ENCODE peak calls at places on chromosomes 16 and 17, in ten cellular contexts. W is heart left ventricle, V is heart right ventricle, D is GM23248, U is esophagus squamous epithelium, E is astrocyte of the cerebellum, Q is IMR-90, F is ascending aorta, R is psoas muscle, M is endodermal cell. L is an unnamed sample.
A peak's percentile ranks its signal among the peaks of the same experiment; 100 is the strongest.

GRCh38 chr17:38749222-38750043 is 1.3 kb upstream of the PCGF2 start:
- DNase-seq in W (peak; percentile 93), V (peak; percentile 95), D (peak; percentile 65), U (no peak), E (no peak), Q (peak; percentile 52), F (peak; percentile 89), R (peak; percentile 90), M (peak; percentile 96), L (no peak)

GRCh38 chr16:87800497-87800896 is 34.7 kb upstream of the KLHDC4 start:
- DNase-seq in W (no peak), V (no peak), D (no peak), U (no peak), E (no peak), Q (no peak), F (no peak), R (no peak), M (no peak), L (no peak)

GRCh38 chr16:7691533-7691932 is 358.9 kb downstream of the RBFOX1 start:
- DNase-seq in W (no peak), V (no peak), D (no peak), U (no peak), E (no peak), Q (no peak), F (no peak), R (no peak), M (no peak), L (no peak)

GRCh38 chr17:78263063-78263735 is 31.8 kb downstream of the TMEM235 start:
- DNase-seq in W (peak; percentile 79), V (peak; percentile 55), D (no peak), U (no peak), E (no peak), Q (no peak), F (no peak), R (peak; percentile 70), M (peak; percentile 67), L (no peak)

GRCh38 chr16:4371481-4372314 is at the start of gene VASN:
- DNase-seq in W (peak; percentile 91), V (peak; percentile 80), D (peak; percentile 90), U (no peak), E (peak; percentile 46), Q (peak; percentile 75), F (peak; percentile 91), R (peak; percentile 89), M (peak; percentile 92), L (peak; percentile 32)

GRCh38 chr16:25264599-25264998 is 7.0 kb upstream of the ZKSCAN2 start:
- DNase-seq in W (no peak), V (no peak), D (peak; percentile 53), U (no peak), E (no peak), Q (no peak), F (no peak), R (no peak), M (peak; percentile 59), L (no peak)

GRCh38 chr17:80666867-80667266 is 122.2 kb downstream of the RPTOR start:
- DNase-seq in W (no peak), V (no peak), D (no peak), U (no peak), E (no peak), Q (no peak), F (no peak), R (peak; percentile 15), M (no peak), L (no peak)

GRCh38 chr17:13230350-13230900 is 212.6 kb upstream of the ELAC2 start:
- DNase-seq in W (no peak), V (no peak), D (peak; percentile 18), U (no peak), E (no peak), Q (no peak), F (no peak), R (no peak), M (no peak), L (no peak)

GRCh38 chr16:29729116-29729521 is 16.7 kb downstream of the C16orf54 start:
- DNase-seq in W (no peak), V (peak; percentile 14), D (peak; percentile 72), U (no peak), E (peak; percentile 18), Q (peak; percentile 49), F (no peak), R (no peak), M (peak; percentile 70), L (peak; percentile 31)

GRCh38 chr17:43368740-43369506 is 29.9 kb upstream of the ARL4D start:
- DNase-seq in W (peak; percentile 92), V (peak; percentile 88), D (peak; percentile 90), U (no peak), E (no peak), Q (peak; percentile 70), F (peak; percentile 89), R (peak; percentile 91), M (peak; percentile 97), L (no peak)

GRCh38 chr16:71499775-71500364 is 10.7 kb upstream of the ZNF19 start:
- DNase-seq in W (no peak), V (peak; percentile 26), D (peak; percentile 71), U (no peak), E (peak; percentile 57), Q (peak; percentile 66), F (no peak), R (no peak), M (peak; percentile 79), L (peak; percentile 63)

GRCh38 chr16:71501562-71501961 is 12.4 kb upstream of the ZNF19 start:
- DNase-seq in W (no peak), V (no peak), D (no peak), U (no peak), E (no peak), Q (no peak), F (no peak), R (no peak), M (no peak), L (no peak)

GRCh38 chr16:71500964-71501363 is 11.8 kb upstream of the ZNF19 start:
- DNase-seq in W (no peak), V (no peak), D (no peak), U (no peak), E (no peak), Q (no peak), F (no peak), R (no peak), M (no peak), L (no peak)

GRCh38 chr16:71507061-71507460 is 17.9 kb upstream of the ZNF19 start:
- DNase-seq in W (no peak), V (no peak), D (no peak), U (no peak), E (no peak), Q (no peak), F (no peak), R (no peak), M (no peak), L (no peak)

GRCh38 chr16:71504901-71505300 is 15.8 kb upstream of the ZNF19 start:
- DNase-seq in W (no peak), V (no peak), D (no peak), U (no peak), E (no peak), Q (no peak), F (no peak), R (no peak), M (no peak), L (no peak)
- H3K4me3 ChIP-seq in W (no peak overlapping the region), V (no peak overlapping the region), D (no peak overlapping the region), U (no peak overlapping the region), E (no peak overlapping the region), Q (no peak overlapping the region), F (no peak overlapping the region), R (no peak overlapping the region), M (no peak overlapping the region), L (no peak overlapping the region)

GRCh38 chr17:56925088-56925487 is 11.2 kb upstream of the TRIM25 start:
- DNase-seq in W (no peak), V (no peak), D (no peak), U (no peak), E (no peak), Q (no peak), F (no peak), R (no peak), M (no peak), L (no peak)

GRCh38 chr17:56926270-56926669 is 12.4 kb upstream of the TRIM25 start:
- DNase-seq in W (no peak), V (no peak), D (no peak), U (no peak), E (no peak), Q (no peak), F (no peak), R (no peak), M (no peak), L (no peak)

GRCh38 chr17:56929362-56929969 is 15.6 kb upstream of the TRIM25 start:
- DNase-seq in W (no peak), V (no peak), D (no peak), U (no peak), E (no peak), Q (no peak), F (no peak), R (no peak), M (no peak), L (peak; percentile 42)

GRCh38 chr17:56928586-56928985 is 14.7 kb upstream of the TRIM25 start:
- DNase-seq in W (no peak), V (no peak), D (no peak), U (no peak), E (no peak), Q (no peak), F (no peak), R (no peak), M (no peak), L (no peak)

DNA sequence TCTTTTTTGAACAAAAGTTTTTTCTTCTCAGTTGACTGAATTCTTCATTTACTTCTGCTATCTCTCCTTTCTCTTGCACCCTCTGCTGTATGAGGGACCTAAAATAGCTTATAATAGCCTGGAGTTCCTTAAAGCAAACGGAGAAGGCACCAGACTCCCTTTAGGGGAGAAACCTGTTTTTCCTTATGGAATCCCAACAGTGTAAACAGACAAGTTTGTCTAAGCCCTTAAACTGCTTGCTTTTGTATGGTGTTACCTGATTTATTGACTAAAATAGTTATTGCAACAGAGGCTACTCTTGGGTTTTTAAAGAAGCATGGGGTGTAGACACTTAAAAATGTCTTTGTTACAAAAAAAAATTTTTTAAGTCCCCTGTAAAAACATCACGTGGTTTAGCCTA is 12.9 kb upstream of the TRIM25 start:
- DNase-seq in W (no peak), V (no peak), D (no peak), U (no peak), E (no peak), Q (no peak), F (no peak), R (no peak), M (no peak), L (no peak)
- H3K4me3 ChIP-seq in W (no peak overlapping the region), V (no peak overlapping the region), D (no peak overlapping the region), U (no peak overlapping the region), E (no peak overlapping the region), Q (no peak overlapping the region), F (no peak overlapping the region), R (no peak overlapping the region), M (no peak overlapping the region), L (no peak overlapping the region)

GRCh38 chr17:76998839-76999238 is 130.6 kb downstream of the MGAT5B start:
- DNase-seq in W (no peak), V (no peak), D (no peak), U (no peak), E (no peak), Q (no peak), F (no peak), R (no peak), M (no peak), L (no peak)
- H3K4me3 ChIP-seq in W (no peak overlapping the region), V (no peak overlapping the region), D (no peak overlapping the region), U (no peak overlapping the region), E (no peak overlapping the region), Q (no peak overlapping the region), F (no peak overlapping the region), R (no peak overlapping the region), M (no peak overlapping the region), L (peak overlapping the region; percentile 46)

DNA sequence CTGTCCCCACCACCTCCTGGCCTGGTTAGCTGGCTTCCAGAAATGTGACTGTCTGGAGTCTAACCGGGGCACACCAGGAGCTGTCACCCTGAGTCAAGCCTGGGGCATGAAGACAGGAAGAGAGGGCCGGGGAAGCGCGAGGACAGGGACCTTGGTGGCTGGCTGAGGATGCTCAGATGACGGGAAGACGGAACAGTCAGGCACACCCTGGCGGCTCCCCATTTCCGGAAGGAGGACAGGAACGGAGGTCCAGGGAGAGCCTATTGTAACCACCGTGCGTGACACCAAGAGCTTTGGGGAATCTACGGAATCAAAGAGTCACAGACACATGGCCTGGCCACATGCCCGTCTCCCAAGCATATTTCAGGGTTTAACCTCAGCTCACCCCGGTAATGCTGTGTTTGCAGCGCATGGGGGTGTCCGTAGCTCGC is 51.7 kb downstream of the SDK2 start:
- DNase-seq in W (no peak), V (no peak), D (no peak), U (no peak), E (no peak), Q (no peak), F (no peak), R (no peak), M (no peak), L (no peak)
- H3K4me3 ChIP-seq in W (no peak overlapping the region), V (no peak overlapping the region), D (no peak overlapping the region), U (no peak overlapping the region), E (no peak overlapping the region), Q (no peak overlapping the region), F (no peak overlapping the region), R (no peak overlapping the region), M (no peak overlapping the region), L (peak overlapping the region; percentile 26)

L was measured in Jurkat, Clone E6-1.